ENCODE peak calls at places on chromosomes 16 and 17, in eight cellular contexts. One of them, this sample, is unnamed.

GRCh38 chr16:65064131-65064530 is 57.7 kb downstream of the CDH11 start:
- DNase-seq in dorsolateral prefrontal cortex: no peak
- DNase-seq in fibroblast of pulmonary artery: no peak
- DNase-seq in psoas muscle: no peak
- DNase-seq in AG10803: no peak
- DNase-seq in astrocyte of the spinal cord: no peak
- DNase-seq in cardiac muscle cell: no peak
- DNase-seq in WTC11: no peak
- DNase-seq in this sample: no peak

GRCh38 chr17:75725504-75725903 is 4.2 kb downstream of the ITGB4 start:
- DNase-seq in fibroblast of pulmonary artery: no peak
- DNase-seq in dorsolateral prefrontal cortex: no peak
- DNase-seq in AG10803: no peak
- DNase-seq in astrocyte of the spinal cord: no peak
- DNase-seq in psoas muscle: no peak
- DNase-seq in WTC11: no peak
- DNase-seq in cardiac muscle cell: no peak
- DNase-seq in this sample: no peak

GRCh38 chr16:67235816-67236547 is 9.1 kb downstream of the TMEM208 start:
- DNase-seq in cardiac muscle cell: no peak
- DNase-seq in astrocyte of the spinal cord: no peak
- DNase-seq in psoas muscle: no peak
- DNase-seq in AG10803: no peak
- DNase-seq in fibroblast of pulmonary artery: no peak
- DNase-seq in WTC11: no peak
- DNase-seq in dorsolateral prefrontal cortex: no peak
- DNase-seq in this sample: no peak

GRCh38 chr16:6382787-6383515 is 949.7 kb upstream of the RBFOX1 start:
- DNase-seq in AG10803: no peak
- DNase-seq in psoas muscle: no peak
- DNase-seq in cardiac muscle cell: no peak
- DNase-seq in dorsolateral prefrontal cortex: no peak
- DNase-seq in WTC11: no peak
- DNase-seq in astrocyte of the spinal cord: no peak
- DNase-seq in fibroblast of pulmonary artery: no peak
- DNase-seq in this sample: no peak

GRCh38 chr16:12661656-12662172 is 142.0 kb downstream of the CPPED1 start:
- DNase-seq in WTC11: peak
- DNase-seq in AG10803: no peak
- DNase-seq in fibroblast of pulmonary artery: peak
- DNase-seq in astrocyte of the spinal cord: peak
- DNase-seq in psoas muscle: no peak
- DNase-seq in cardiac muscle cell: peak
- DNase-seq in dorsolateral prefrontal cortex: no peak
- DNase-seq in this sample: no peak

GRCh38 chr16:50326835-50327465 is 41.8 kb downstream of the BRD7 start:
- DNase-seq in dorsolateral prefrontal cortex: no peak
- DNase-seq in WTC11: no peak
- DNase-seq in astrocyte of the spinal cord: peak
- DNase-seq in psoas muscle: no peak
- DNase-seq in AG10803: peak
- DNase-seq in cardiac muscle cell: peak
- DNase-seq in fibroblast of pulmonary artery: peak
- DNase-seq in this sample: peak

GRCh38 chr16:81641403-81642106 is 137.5 kb upstream of the PLCG2 start:
- DNase-seq in psoas muscle: no peak
- DNase-seq in fibroblast of pulmonary artery: no peak
- DNase-seq in AG10803: no peak
- DNase-seq in WTC11: peak
- DNase-seq in astrocyte of the spinal cord: no peak
- DNase-seq in dorsolateral prefrontal cortex: no peak
- DNase-seq in cardiac muscle cell: no peak
- DNase-seq in this sample: no peak

GRCh38 chr17:80997471-80998387 is 6.1 kb downstream of the CHMP6 start:
- DNase-seq in astrocyte of the spinal cord: peak
- DNase-seq in fibroblast of pulmonary artery: no peak
- DNase-seq in cardiac muscle cell: no peak
- DNase-seq in AG10803: no peak
- DNase-seq in psoas muscle: no peak
- DNase-seq in dorsolateral prefrontal cortex: no peak
- DNase-seq in WTC11: no peak
- DNase-seq in this sample: no peak

GRCh38 chr17:76276461-76277299 is 11.5 kb downstream of the UBALD2 start:
- DNase-seq in WTC11: no peak
- DNase-seq in fibroblast of pulmonary artery: no peak
- DNase-seq in cardiac muscle cell: no peak
- DNase-seq in dorsolateral prefrontal cortex: no peak
- DNase-seq in astrocyte of the spinal cord: no peak
- DNase-seq in psoas muscle: no peak
- DNase-seq in AG10803: peak
- DNase-seq in this sample: no peak

GRCh38 chr17:8109669-8110455 is 8.5 kb downstream of the ALOXE3 start:
- DNase-seq in cardiac muscle cell: peak
- DNase-seq in fibroblast of pulmonary artery: peak
- DNase-seq in dorsolateral prefrontal cortex: no peak
- DNase-seq in astrocyte of the spinal cord: no peak
- DNase-seq in AG10803: no peak
- DNase-seq in psoas muscle: peak
- DNase-seq in WTC11: peak
- DNase-seq in this sample: peak

GRCh38 chr17:44557653-44558285 is 485 bp downstream of the FZD2 start:
- DNase-seq in psoas muscle: peak
- DNase-seq in AG10803: peak
- DNase-seq in fibroblast of pulmonary artery: peak
- DNase-seq in dorsolateral prefrontal cortex: no peak
- DNase-seq in WTC11: peak
- DNase-seq in astrocyte of the spinal cord: peak
- DNase-seq in cardiac muscle cell: peak
- DNase-seq in this sample: peak

GRCh38 chr17:13786000-13786598 is 184.4 kb upstream of the HS3ST3A1 start:
- DNase-seq in astrocyte of the spinal cord: peak
- DNase-seq in cardiac muscle cell: peak
- DNase-seq in psoas muscle: no peak
- DNase-seq in AG10803: peak
- DNase-seq in dorsolateral prefrontal cortex: no peak
- DNase-seq in fibroblast of pulmonary artery: peak
- DNase-seq in WTC11: no peak
- DNase-seq in this sample: no peak

GRCh38 chr17:74296548-74296936 is 22.5 kb downstream of the DNAI2 start:
- DNase-seq in astrocyte of the spinal cord: peak
- DNase-seq in cardiac muscle cell: peak
- DNase-seq in psoas muscle: peak
- DNase-seq in WTC11: peak
- DNase-seq in fibroblast of pulmonary artery: peak
- DNase-seq in dorsolateral prefrontal cortex: peak
- DNase-seq in AG10803: peak
- DNase-seq in this sample: peak

GRCh38 chr17:28390563-28390962 is 15.4 kb downstream of the SLC46A1 start:
- DNase-seq in dorsolateral prefrontal cortex: no peak
- DNase-seq in psoas muscle: no peak
- DNase-seq in AG10803: no peak
- DNase-seq in astrocyte of the spinal cord: no peak
- DNase-seq in cardiac muscle cell: no peak
- DNase-seq in WTC11: no peak
- DNase-seq in fibroblast of pulmonary artery: no peak
- DNase-seq in this sample: no peak

GRCh38 chr16:4693956-4694663 is 748 bp downstream of the NUDT16L1 start:
- DNase-seq in psoas muscle: peak
- DNase-seq in WTC11: no peak
- DNase-seq in cardiac muscle cell: peak
- DNase-seq in astrocyte of the spinal cord: peak
- DNase-seq in fibroblast of pulmonary artery: peak
- DNase-seq in AG10803: peak
- DNase-seq in dorsolateral prefrontal cortex: no peak
- DNase-seq in this sample: no peak

GRCh38 chr16:2753523-2754020 is 1.1 kb downstream of the SRRM2 start:
- DNase-seq in fibroblast of pulmonary artery: no peak
- DNase-seq in cardiac muscle cell: peak
- DNase-seq in astrocyte of the spinal cord: peak
- DNase-seq in WTC11: no peak
- DNase-seq in dorsolateral prefrontal cortex: no peak
- DNase-seq in psoas muscle: no peak
- DNase-seq in AG10803: no peak
- DNase-seq in this sample: no peak

GRCh38 chr16:31428277-31428597 is at the start of gene COX6A2:
- DNase-seq in astrocyte of the spinal cord: no peak
- DNase-seq in psoas muscle: peak
- DNase-seq in cardiac muscle cell: no peak
- DNase-seq in fibroblast of pulmonary artery: no peak
- DNase-seq in dorsolateral prefrontal cortex: no peak
- DNase-seq in WTC11: peak
- DNase-seq in AG10803: no peak
- DNase-seq in this sample: no peak

GRCh38 chr17:32305049-32305448 is 36.9 kb downstream of the C17orf75 start:
- DNase-seq in dorsolateral prefrontal cortex: no peak
- DNase-seq in fibroblast of pulmonary artery: no peak
- DNase-seq in psoas muscle: no peak
- DNase-seq in astrocyte of the spinal cord: no peak
- DNase-seq in AG10803: no peak
- DNase-seq in cardiac muscle cell: no peak
- DNase-seq in WTC11: peak
- DNase-seq in this sample: no peak

GRCh38 chr17:79841369-79842135 is 2.3 kb upstream of the CBX4 start:
- DNase-seq in cardiac muscle cell: no peak
- DNase-seq in WTC11: peak
- DNase-seq in AG10803: no peak
- DNase-seq in dorsolateral prefrontal cortex: no peak
- DNase-seq in astrocyte of the spinal cord: no peak
- DNase-seq in fibroblast of pulmonary artery: no peak
- DNase-seq in psoas muscle: no peak
- DNase-seq in this sample: no peak

GRCh38 chr17:19867094-19867653 is 562 bp downstream of the ULK2 start:
- DNase-seq in AG10803: peak
- DNase-seq in fibroblast of pulmonary artery: peak
- DNase-seq in astrocyte of the spinal cord: peak
- DNase-seq in dorsolateral prefrontal cortex: peak
- DNase-seq in cardiac muscle cell: peak
- DNase-seq in WTC11: peak
- DNase-seq in psoas muscle: peak
- DNase-seq in this sample: peak

GRCh38 chr16:79168321-79168720 is 432.2 kb downstream of the MAF start:
- DNase-seq in AG10803: no peak
- DNase-seq in WTC11: no peak
- DNase-seq in psoas muscle: no peak
- DNase-seq in fibroblast of pulmonary artery: no peak
- DNase-seq in dorsolateral prefrontal cortex: no peak
- DNase-seq in cardiac muscle cell: no peak
- DNase-seq in astrocyte of the spinal cord: no peak
- DNase-seq in this sample: no peak

DNA sequence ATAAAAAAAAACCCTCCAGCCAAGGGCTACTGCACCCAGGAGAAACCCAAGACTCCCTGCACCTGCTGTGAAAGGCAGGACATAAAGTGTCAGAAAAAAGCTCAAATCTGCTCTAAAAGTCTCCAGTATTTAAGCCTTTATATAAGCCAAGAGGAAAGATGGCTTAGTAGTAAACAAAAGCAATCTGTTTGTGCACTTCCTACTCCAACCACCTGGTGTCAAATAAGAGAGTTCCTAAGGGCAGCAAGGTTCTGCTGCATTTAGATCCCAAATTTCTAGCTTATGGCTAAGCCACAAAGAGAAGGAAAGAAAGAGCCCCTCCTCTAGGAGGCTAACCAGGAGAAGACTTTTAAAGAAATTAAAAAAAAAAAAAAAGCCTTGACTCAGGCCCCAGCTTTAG is 20.6 kb downstream of the ACSM1 start:
- DNase-seq in dorsolateral prefrontal cortex: no peak
- DNase-seq in cardiac muscle cell: no peak
- DNase-seq in AG10803: no peak
- DNase-seq in WTC11: no peak
- DNase-seq in fibroblast of pulmonary artery: no peak
- DNase-seq in psoas muscle: no peak
- DNase-seq in astrocyte of the spinal cord: no peak
- DNase-seq in this sample: no peak
- TF ChIP-seq CTCF in dorsolateral prefrontal cortex: no peak
- TF ChIP-seq CTCF in cardiac muscle cell: no peak
- TF ChIP-seq CTCF in AG10803: no peak
- TF ChIP-seq CTCF in WTC11: no peak
- TF ChIP-seq CTCF in fibroblast of pulmonary artery: no peak
- TF ChIP-seq CTCF in psoas muscle: no peak
- TF ChIP-seq CTCF in astrocyte of the spinal cord: no peak
- TF ChIP-seq CTCF in this sample: peak

GRCh38 chr16:58345574-58346354 is 46.5 kb upstream of the GINS3 start:
- DNase-seq in AG10803: no peak
- DNase-seq in astrocyte of the spinal cord: no peak
- DNase-seq in cardiac muscle cell: peak
- DNase-seq in dorsolateral prefrontal cortex: no peak
- DNase-seq in psoas muscle: no peak
- DNase-seq in WTC11: no peak
- DNase-seq in fibroblast of pulmonary artery: peak
- DNase-seq in this sample: no peak
- TF ChIP-seq CTCF in AG10803: peak
- TF ChIP-seq CTCF in astrocyte of the spinal cord: peak
- TF ChIP-seq CTCF in cardiac muscle cell: peak
- TF ChIP-seq CTCF in dorsolateral prefrontal cortex: no peak
- TF ChIP-seq CTCF in psoas muscle: no peak
- TF ChIP-seq CTCF in WTC11: no peak
- TF ChIP-seq CTCF in fibroblast of pulmonary artery: peak
- TF ChIP-seq CTCF in this sample: peak

GRCh38 chr17:70110443-70110880 is 35.4 kb downstream of the KCNJ16 start:
- DNase-seq in dorsolateral prefrontal cortex: no peak
- DNase-seq in fibroblast of pulmonary artery: peak
- DNase-seq in cardiac muscle cell: peak
- DNase-seq in astrocyte of the spinal cord: peak
- DNase-seq in AG10803: peak
- DNase-seq in psoas muscle: no peak
- DNase-seq in WTC11: no peak
- DNase-seq in this sample: no peak
- TF ChIP-seq CTCF in dorsolateral prefrontal cortex: no peak
- TF ChIP-seq CTCF in fibroblast of pulmonary artery: no peak
- TF ChIP-seq CTCF in cardiac muscle cell: no peak
- TF ChIP-seq CTCF in astrocyte of the spinal cord: no peak
- TF ChIP-seq CTCF in AG10803: no peak
- TF ChIP-seq CTCF in psoas muscle: no peak
- TF ChIP-seq CTCF in WTC11: no peak
- TF ChIP-seq CTCF in this sample: no peak

DNA sequence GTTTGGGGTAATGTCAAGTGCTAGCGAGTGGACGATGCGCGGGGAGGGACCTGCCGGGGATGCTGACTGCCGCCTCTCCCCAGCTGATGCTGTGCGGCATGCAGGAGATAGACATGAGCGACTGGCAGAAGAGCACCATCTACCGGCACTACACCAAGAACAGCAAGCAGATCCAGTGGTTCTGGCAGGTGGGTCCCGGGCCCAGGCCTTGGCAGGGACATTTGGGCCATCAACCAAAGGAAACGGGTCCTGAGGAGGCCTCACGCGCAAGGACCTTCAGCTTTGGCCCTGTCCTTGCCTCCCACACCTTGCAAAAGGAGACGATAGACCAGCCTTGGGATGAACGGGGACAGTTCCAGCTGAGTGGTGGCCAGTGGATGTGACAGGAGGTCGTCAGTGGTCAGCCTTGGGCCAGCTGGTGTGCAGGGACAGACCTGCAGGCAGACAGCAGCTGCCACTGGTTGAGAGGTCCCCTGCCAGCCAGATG is 13.6 kb upstream of the CLEC18A start:
- DNase-seq in psoas muscle: no peak
- DNase-seq in dorsolateral prefrontal cortex: peak
- DNase-seq in astrocyte of the spinal cord: no peak
- DNase-seq in WTC11: peak
- DNase-seq in fibroblast of pulmonary artery: peak
- DNase-seq in AG10803: no peak
- DNase-seq in cardiac muscle cell: no peak
- DNase-seq in this sample: peak
- TF ChIP-seq CTCF in psoas muscle: no peak
- TF ChIP-seq CTCF in dorsolateral prefrontal cortex: peak
- TF ChIP-seq CTCF in astrocyte of the spinal cord: peak
- TF ChIP-seq CTCF in WTC11: no peak
- TF ChIP-seq CTCF in fibroblast of pulmonary artery: peak
- TF ChIP-seq CTCF in AG10803: peak
- TF ChIP-seq CTCF in cardiac muscle cell: peak
- TF ChIP-seq CTCF in this sample: no peak

GRCh38 chr17:73003487-73003886 is 89.0 kb downstream of the SLC39A11 start:
- DNase-seq in cardiac muscle cell: no peak
- DNase-seq in fibroblast of pulmonary artery: no peak
- DNase-seq in dorsolateral prefrontal cortex: no peak
- DNase-seq in WTC11: no peak
- DNase-seq in astrocyte of the spinal cord: no peak
- DNase-seq in AG10803: no peak
- DNase-seq in psoas muscle: no peak
- DNase-seq in this sample: no peak
- TF ChIP-seq CTCF in cardiac muscle cell: no peak
- TF ChIP-seq CTCF in fibroblast of pulmonary artery: no peak
- TF ChIP-seq CTCF in dorsolateral prefrontal cortex: no peak
- TF ChIP-seq CTCF in WTC11: no peak
- TF ChIP-seq CTCF in astrocyte of the spinal cord: no peak
- TF ChIP-seq CTCF in AG10803: no peak
- TF ChIP-seq CTCF in psoas muscle: no peak
- TF ChIP-seq CTCF in this sample: no peak

This sample was measured in glutamatergic neuron.